ENCODE peak calls at places on chromosomes 11 and 22, in seven cellular contexts. Q is HS-27A; G is pons; A is adrenal gland; N is neural crest cell; P is amniotic stem cell; J is stimulated activated CD8-positive, alpha-beta memory T cell treated with anti-CD3 and anti-CD28 coated beads, Interleukin-4, amount 100 ng/mL, for 24 hours. R is an unnamed sample.

GRCh38 chr11:102637731-102638130 is 12.6 kb upstream of the MMP20 start:
- DNase-seq in G (no peak), N (no peak), P (no peak), Q (no peak), J (no peak), A (no peak), R (no peak)

GRCh38 chr11:35983965-35984364 is 40.1 kb downstream of the LDLRAD3 start:
- DNase-seq in J (no peak), G (no peak), N (no peak), P (no peak), Q (no peak), A (no peak), R (no peak)

GRCh38 chr11:63838150-63838681 is 694 bp upstream of the MARK2 start:
- DNase-seq in J (no peak), N (no peak), P (no peak), G (no peak), A (peak), Q (no peak), R (no peak)

GRCh38 chr11:43930868-43931716 is 11.3 kb upstream of the C11orf96 start:
- DNase-seq in N (no peak), G (no peak), J (no peak), P (no peak), A (no peak), Q (no peak), R (no peak)

GRCh38 chr11:113286509-113287497 is 27.6 kb upstream of the TTC12 start:
- DNase-seq in Q (no peak), P (no peak), G (no peak), J (no peak), N (no peak), A (no peak), R (no peak)

GRCh38 chr11:72195921-72196320 is 4.0 kb downstream of the FOLR1 start:
- DNase-seq in A (peak), G (no peak), J (no peak), Q (no peak), P (no peak), N (no peak), R (no peak)

GRCh38 chr22:23774922-23775436 is 2.3 kb downstream of the MMP11 start:
- DNase-seq in J (no peak), Q (no peak), G (no peak), P (no peak), A (no peak), N (no peak), R (no peak)

GRCh38 chr11:76444384-76445121 is at the start of gene EMSY:
- DNase-seq in P (peak), N (peak), G (peak), Q (peak), J (peak), A (peak), R (peak)

GRCh38 chr11:19311306-19312030 is 70.7 kb upstream of the E2F8 start:
- DNase-seq in A (peak), P (no peak), J (peak), G (peak), Q (peak), N (peak), R (peak)

GRCh38 chr22:39514373-39514973 is 5.9 kb upstream of the ATF4 start:
- DNase-seq in G (peak), P (no peak), J (no peak), Q (no peak), A (peak), N (peak), R (no peak)

GRCh38 chr22:36274547-36274946 is 21.6 kb downstream of the APOL1 start:
- DNase-seq in A (no peak), J (no peak), Q (no peak), N (no peak), G (no peak), P (no peak), R (no peak)